ENCODE peak calls at places on chromosomes 7 and 10, in eight cellular contexts. G is COR-L47, U is NCI-H1092, M is MM.1S, H is activated T-cell treated with anti-CD3 and anti-CD28 coated beads for 1 hour, X is RPMI8226, W is choroid plexus epithelial cell, Y is PC-9. D is an unnamed sample.

GRCh38 chr10:22737587-22737986 is 23.2 kb upstream of the PIP4K2A start:
- DNase-seq in G (no peak), U (no peak), M (no peak), H (no peak), X (no peak), W (peak), Y (no peak), D (no peak)

GRCh38 chr7:135320277-135320676 is 86.6 kb downstream of the STRA8 start:
- DNase-seq in G (peak), U (peak), M (no peak), H (no peak), X (peak), W (peak), Y (peak), D (no peak)

GRCh38 chr10:92011560-92012214 is 88.1 kb downstream of the BTAF1 start:
- DNase-seq in G (no peak), U (no peak), M (no peak), H (no peak), X (no peak), W (peak), Y (no peak), D (peak)

GRCh38 chr10:92880233-92880861 is 32.0 kb downstream of the EXOC6 start:
- DNase-seq in G (no peak), U (peak), M (peak), H (no peak), X (peak), W (peak), Y (peak), D (peak)

GRCh38 chr7:100515072-100515532 is 23.9 kb upstream of the AGFG2 start:
- DNase-seq in G (no peak), U (no peak), M (no peak), H (no peak), X (no peak), W (peak), Y (no peak), D (no peak)

GRCh38 chr7:40772096-40772495 is 637.3 kb downstream of the SUGCT start:
- DNase-seq in G (no peak), U (no peak), M (no peak), H (no peak), X (no peak), W (peak), Y (no peak), D (no peak)

GRCh38 chr7:79455173-79455790 is 1.8 kb upstream of the MAGI2 start:
- DNase-seq in G (no peak), U (no peak), M (no peak), H (no peak), X (no peak), W (no peak), Y (no peak), D (no peak)

GRCh38 chr10:22321156-22321711 is 335 bp downstream of the BMI1 start:
- DNase-seq in G (peak), U (no peak), M (peak), H (no peak), X (peak), W (peak), Y (peak), D (peak)

GRCh38 chr7:156061689-156062255 is 249.5 kb upstream of the SHH start:
- DNase-seq in G (no peak), U (no peak), M (no peak), H (no peak), X (no peak), W (no peak), Y (no peak), D (no peak)

GRCh38 chr10:33085313-33085833 is 127.3 kb upstream of the ITGB1 start:
- DNase-seq in G (no peak), U (no peak), M (no peak), H (no peak), X (no peak), W (no peak), Y (no peak), D (no peak)

GRCh38 chr10:110774069-110775021 is 97.4 kb upstream of the PDCD4 start:
- DNase-seq in G (no peak), U (no peak), M (no peak), H (no peak), X (no peak), W (peak), Y (peak), D (no peak)

GRCh38 chr7:22730921-22731654 is 4.1 kb downstream of the IL6 start:
- DNase-seq in G (no peak), U (no peak), M (peak), H (no peak), X (peak), W (peak), Y (peak), D (no peak)

GRCh38 chr7:74501298-74501697 is 47.6 kb downstream of the GTF2IRD1 start:
- DNase-seq in G (peak), U (peak), M (no peak), H (no peak), X (peak), W (no peak), Y (no peak), D (no peak)